ENCODE peak calls at places on chromosomes 3 and 15, in eight cellular contexts. J, S, U, A, L, C, N and F are unnamed samples.

GRCh38 chr3:162770556-162770955 is 1273.9 kb downstream of the OTOL1 start:
- DNase-seq in J (no peak), S (no peak), U (no peak), A (no peak), L (no peak), C (no peak), N (no peak), F (peak; percentile 18)

GRCh38 chr3:11509175-11510000 is 134.3 kb downstream of the VGLL4 start:
- DNase-seq in J (peak; percentile 82), S (peak; percentile 77), U (no peak), A (no peak), L (peak; percentile 75), C (no peak), N (peak; percentile 57), F (peak; percentile 84)

GRCh38 chr15:88623061-88623460 is 1.9 kb downstream of the AEN start:
- DNase-seq in J (no peak), S (no peak), U (no peak), A (peak; percentile 82), L (no peak), C (no peak), N (no peak), F (no peak)

GRCh38 chr3:55202320-55202719 is 274.5 kb upstream of the LRTM1 start:
- DNase-seq in J (no peak), S (no peak), U (no peak), A (no peak), L (no peak), C (no peak), N (no peak), F (no peak)

GRCh38 chr3:65938147-65938546 is 100.6 kb downstream of the MAGI1 start:
- DNase-seq in J (no peak), S (no peak), U (no peak), A (no peak), L (no peak), C (no peak), N (no peak), F (no peak)

GRCh38 chr3:48612270-48612669 is 2.8 kb upstream of the UQCRC1 start:
- DNase-seq in J (no peak), S (no peak), U (no peak), A (no peak), L (no peak), C (no peak), N (no peak), F (no peak)

GRCh38 chr3:193593666-193594025 is 638 bp downstream of the OPA1 start:
- DNase-seq in J (no peak), S (no peak), U (peak; percentile 4), A (no peak), L (peak; percentile 13), C (peak; percentile 69), N (peak; percentile 35), F (peak; percentile 18)

GRCh38 chr3:30618508-30618907 is 12.1 kb downstream of the TGFBR2 start:
- DNase-seq in J (no peak), S (no peak), U (no peak), A (no peak), L (no peak), C (no peak), N (no peak), F (no peak)

GRCh38 chr15:68464451-68465090 is 32.6 kb upstream of the ITGA11 start:
- DNase-seq in J (no peak), S (no peak), U (no peak), A (no peak), L (no peak), C (no peak), N (no peak), F (peak; percentile 30)

GRCh38 chr3:193826126-193826795 is 233.3 kb downstream of the OPA1 start:
- DNase-seq in J (no peak), S (peak; percentile 54), U (no peak), A (no peak), L (no peak), C (no peak), N (no peak), F (no peak)

GRCh38 chr3:13484861-13485590 is 4.9 kb downstream of the HDAC11 start:
- DNase-seq in J (peak; percentile 98), S (peak; percentile 96), U (no peak), A (no peak), L (peak; percentile 89), C (no peak), N (no peak), F (no peak)

GRCh38 chr15:51349156-51349844 is 7.8 kb downstream of the GLDN start:
- DNase-seq in J (no peak), S (no peak), U (no peak), A (no peak), L (peak; percentile 29), C (no peak), N (no peak), F (no peak)

GRCh38 chr3:64049832-64050231 is 26.5 kb upstream of the PSMD6 start:
- DNase-seq in J (no peak), S (no peak), U (no peak), A (no peak), L (no peak), C (no peak), N (peak; percentile 69), F (no peak)

GRCh38 chr15:68354923-68355322 is 77.0 kb downstream of the ITGA11 start:
- DNase-seq in J (no peak), S (no peak), U (no peak), A (peak; percentile 10), L (no peak), C (no peak), N (no peak), F (no peak)

GRCh38 chr3:136835079-136835816 is 16.3 kb downstream of the SLC35G2 start:
- DNase-seq in J (no peak), S (no peak), U (no peak), A (no peak), L (no peak), C (no peak), N (no peak), F (no peak)

GRCh38 chr3:53804697-53805462 is 41.3 kb downstream of the CHDH start:
- DNase-seq in J (no peak), S (no peak), U (no peak), A (peak; percentile 13), L (no peak), C (no peak), N (no peak), F (no peak)

GRCh38 chr15:72358121-72358520 is 17.7 kb downstream of the HEXA start:
- DNase-seq in J (no peak), S (no peak), U (no peak), A (no peak), L (no peak), C (no peak), N (no peak), F (no peak)

GRCh38 chr15:94743668-94744067 is 512.3 kb downstream of the MCTP2 start:
- DNase-seq in J (no peak), S (no peak), U (no peak), A (no peak), L (no peak), C (no peak), N (no peak), F (no peak)

GRCh38 chr15:26166429-26166828 is 303.3 kb upstream of the ATP10A start:
- DNase-seq in J (no peak), S (no peak), U (no peak), A (no peak), L (no peak), C (no peak), N (no peak), F (no peak)

GRCh38 chr3:149588909-149589308 is 68.9 kb downstream of the WWTR1 start:
- DNase-seq in J (no peak), S (no peak), U (no peak), A (no peak), L (no peak), C (no peak), N (no peak), F (peak; percentile 76)

GRCh38 chr15:60678632-60679031 is 199.7 kb upstream of the ICE2 start:
- DNase-seq in J (no peak), S (no peak), U (no peak), A (no peak), L (no peak), C (no peak), N (no peak), F (no peak)

DNA sequence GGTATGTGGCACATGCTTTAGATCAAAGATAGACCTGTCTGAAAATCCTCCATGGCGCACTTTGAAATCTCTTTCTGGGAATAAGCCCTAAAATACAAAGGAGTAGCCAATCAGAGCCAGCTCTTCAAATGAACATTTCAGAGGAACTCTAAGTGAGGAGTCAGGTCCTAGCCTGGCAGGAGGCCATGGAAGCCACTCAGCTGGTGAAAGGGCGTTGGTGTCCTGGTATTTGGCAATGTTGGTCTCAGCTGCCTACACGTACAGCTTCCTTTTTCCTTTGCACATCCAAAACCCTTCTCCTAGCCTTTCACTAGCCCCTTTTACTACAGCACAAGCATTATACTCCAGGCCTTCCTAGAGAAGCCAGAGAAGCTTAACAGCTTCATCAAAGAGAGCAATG is 5.5 kb downstream of the WDR73 start:
- DNase-seq in J (no peak), S (no peak), U (no peak), A (no peak), L (no peak), C (no peak), N (no peak), F (no peak)
- H3K36me3 ChIP-seq in J (peaks cover 21% of the 10 kb centered on the region), S (peaks cover 88% of the 10 kb centered on the region), U (peaks cover 36% of the 10 kb centered on the region), A (peaks cover under 1% of the 10 kb centered on the region), L (peaks cover 53% of the 10 kb centered on the region), C (peaks cover 65% of the 10 kb centered on the region), N (peaks cover 55% of the 10 kb centered on the region), F (peaks cover 70% of the 10 kb centered on the region)

DNA sequence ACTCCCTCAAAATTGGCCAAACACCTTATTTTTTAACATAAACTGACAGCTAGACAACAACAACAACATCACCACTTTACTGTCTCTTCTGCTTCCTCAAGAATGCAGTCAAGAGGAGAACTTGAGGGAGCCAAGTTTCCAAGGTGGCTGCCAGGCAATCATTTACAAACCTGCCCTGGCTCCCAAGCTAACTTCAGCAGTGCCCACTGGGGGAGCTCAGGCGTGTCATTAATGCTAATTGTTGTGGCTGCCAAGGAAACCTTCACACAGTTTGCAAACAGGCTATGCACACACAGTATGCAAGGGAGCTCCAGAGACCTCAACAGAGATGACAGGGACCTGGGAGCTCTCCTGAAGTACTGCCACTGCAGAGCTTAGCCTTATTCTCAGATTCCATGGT is 2.1 kb downstream of the DZIP1L start:
- DNase-seq in J (no peak), S (no peak), U (no peak), A (no peak), L (no peak), C (no peak), N (peak; percentile 59), F (peak; percentile 52)
- H3K4me3 ChIP-seq in J (no peak overlapping the region), S (no peak overlapping the region), U (no peak overlapping the region), A (no peak overlapping the region), L (no peak overlapping the region), C (no peak overlapping the region), N (no peak overlapping the region), F (no peak overlapping the region)

DNA sequence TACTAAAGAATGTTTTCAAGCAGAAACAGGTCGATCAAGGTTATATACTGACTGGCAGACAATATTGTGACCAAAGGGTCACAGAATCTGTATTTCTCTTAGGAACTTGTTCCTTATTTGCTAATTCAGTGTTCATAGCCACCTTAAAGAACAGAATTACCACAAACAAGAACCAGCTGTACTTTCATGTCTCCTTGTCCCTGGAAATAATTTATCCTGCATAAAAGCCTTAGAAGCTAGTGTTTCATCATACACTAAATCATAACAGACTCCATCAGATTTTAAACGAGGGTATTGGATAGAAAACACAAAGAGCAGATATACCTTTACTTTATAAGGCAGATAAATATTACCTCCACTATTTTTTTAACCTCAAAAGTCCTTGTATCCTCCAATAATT is 6.4 kb downstream of the DNAJC19 start:
- DNase-seq in J (no peak), S (no peak), U (no peak), A (no peak), L (no peak), C (no peak), N (no peak), F (no peak)
- H3K36me3 ChIP-seq in J (no peaks in the 10 kb centered on the region), S (peaks cover 78% of the 10 kb centered on the region), U (peaks cover 9% of the 10 kb centered on the region), A (peaks cover 11% of the 10 kb centered on the region), L (peaks cover 27% of the 10 kb centered on the region), C (peaks cover 38% of the 10 kb centered on the region), N (no peaks in the 10 kb centered on the region), F (peaks cover 24% of the 10 kb centered on the region)

GRCh38 chr3:42421818-42422796 is 11.7 kb upstream of the LYZL4 start:
- DNase-seq in J (no peak), S (peak; percentile 47), U (no peak), A (no peak), L (no peak), C (no peak), N (no peak), F (no peak)
- H3K4me3 ChIP-seq in J (no peak overlapping the region), S (no peak overlapping the region), U (no peak overlapping the region), A (no peak overlapping the region), L (no peak overlapping the region), C (no peak overlapping the region), N (no peak overlapping the region), F (no peak overlapping the region)